ENCODE peak calls at places on chromosome 5, in four cellular contexts. One of them, this sample, is unnamed.
A peak's percentile ranks its signal among the peaks of the same experiment; 100 is the strongest.

GRCh38 chr5:181163487-181164075 is 16.2 kb downstream of the OR2V2 start:
- DNase-seq in IMR-90: no peak
- DNase-seq in neuronal stem cell: no peak
- DNase-seq in mesendoderm: peak; percentile 73
- DNase-seq in this sample: no peak

GRCh38 chr5:57117601-57118000 is 56.3 kb upstream of the GPBP1 start:
- DNase-seq in IMR-90: no peak
- DNase-seq in neuronal stem cell: no peak
- DNase-seq in mesendoderm: no peak
- DNase-seq in this sample: no peak

GRCh38 chr5:172361566-172362238 is 78.1 kb upstream of the UBTD2 start:
- DNase-seq in IMR-90: peak; percentile 100
- DNase-seq in neuronal stem cell: no peak
- DNase-seq in mesendoderm: peak; percentile 66
- DNase-seq in this sample: peak; percentile 99

GRCh38 chr5:89282038-89282831 is 399.3 kb upstream of the MEF2C start:
- DNase-seq in IMR-90: no peak
- DNase-seq in neuronal stem cell: no peak
- DNase-seq in mesendoderm: peak; percentile 65
- DNase-seq in this sample: peak; percentile 43

GRCh38 chr5:74414228-74414627 is 226.3 kb downstream of the ENC1 start:
- DNase-seq in IMR-90: no peak
- DNase-seq in neuronal stem cell: no peak
- DNase-seq in mesendoderm: no peak
- DNase-seq in this sample: no peak

GRCh38 chr5:81428446-81428845 is 34.5 kb upstream of the ACOT12 start:
- DNase-seq in IMR-90: peak; percentile 33
- DNase-seq in neuronal stem cell: no peak
- DNase-seq in mesendoderm: no peak
- DNase-seq in this sample: peak; percentile 37

GRCh38 chr5:36689225-36689624 is 82.8 kb downstream of the SLC1A3 start:
- DNase-seq in IMR-90: peak; percentile 61
- DNase-seq in neuronal stem cell: no peak
- DNase-seq in mesendoderm: no peak
- DNase-seq in this sample: peak; percentile 86

GRCh38 chr5:90888511-90889324 is 330.1 kb downstream of the ADGRV1 start:
- DNase-seq in IMR-90: peak; percentile 35
- DNase-seq in neuronal stem cell: no peak
- DNase-seq in mesendoderm: no peak
- DNase-seq in this sample: no peak

GRCh38 chr5:138944527-138945322 is 69.6 kb upstream of the LRRTM2 start:
- DNase-seq in IMR-90: no peak
- DNase-seq in neuronal stem cell: no peak
- DNase-seq in mesendoderm: no peak
- DNase-seq in this sample: no peak

GRCh38 chr5:134570886-134571285 is 45.4 kb downstream of the JADE2 start:
- DNase-seq in IMR-90: no peak
- DNase-seq in neuronal stem cell: no peak
- DNase-seq in mesendoderm: no peak
- DNase-seq in this sample: no peak

GRCh38 chr5:154858972-154859950 is 834 bp downstream of the CNOT8 start:
- DNase-seq in IMR-90: no peak
- DNase-seq in neuronal stem cell: peak; percentile 5
- DNase-seq in mesendoderm: peak; percentile 30
- DNase-seq in this sample: no peak

GRCh38 chr5:116668361-116668760 is 93.7 kb upstream of the SEMA6A start:
- DNase-seq in IMR-90: no peak
- DNase-seq in neuronal stem cell: no peak
- DNase-seq in mesendoderm: no peak
- DNase-seq in this sample: no peak

GRCh38 chr5:141881886-141882285 is 3.7 kb upstream of the PCDH1 start:
- DNase-seq in IMR-90: no peak
- DNase-seq in neuronal stem cell: no peak
- DNase-seq in mesendoderm: peak; percentile 80
- DNase-seq in this sample: no peak

GRCh38 chr5:141878771-141879759 is 855 bp upstream of the PCDH1 start:
- DNase-seq in IMR-90: peak; percentile 80
- DNase-seq in neuronal stem cell: peak; percentile 98
- DNase-seq in mesendoderm: peak; percentile 94
- DNase-seq in this sample: peak; percentile 96

GRCh38 chr5:141878186-141878770 is at the start of gene PCDH1:
- DNase-seq in IMR-90: peak; percentile 14
- DNase-seq in neuronal stem cell: no peak
- DNase-seq in mesendoderm: peak; percentile 61
- DNase-seq in this sample: peak; percentile 41

GRCh38 chr5:141880961-141881801 is 3.0 kb upstream of the PCDH1 start:
- DNase-seq in IMR-90: no peak
- DNase-seq in neuronal stem cell: no peak
- DNase-seq in mesendoderm: peak; percentile 66
- DNase-seq in this sample: no peak

DNA sequence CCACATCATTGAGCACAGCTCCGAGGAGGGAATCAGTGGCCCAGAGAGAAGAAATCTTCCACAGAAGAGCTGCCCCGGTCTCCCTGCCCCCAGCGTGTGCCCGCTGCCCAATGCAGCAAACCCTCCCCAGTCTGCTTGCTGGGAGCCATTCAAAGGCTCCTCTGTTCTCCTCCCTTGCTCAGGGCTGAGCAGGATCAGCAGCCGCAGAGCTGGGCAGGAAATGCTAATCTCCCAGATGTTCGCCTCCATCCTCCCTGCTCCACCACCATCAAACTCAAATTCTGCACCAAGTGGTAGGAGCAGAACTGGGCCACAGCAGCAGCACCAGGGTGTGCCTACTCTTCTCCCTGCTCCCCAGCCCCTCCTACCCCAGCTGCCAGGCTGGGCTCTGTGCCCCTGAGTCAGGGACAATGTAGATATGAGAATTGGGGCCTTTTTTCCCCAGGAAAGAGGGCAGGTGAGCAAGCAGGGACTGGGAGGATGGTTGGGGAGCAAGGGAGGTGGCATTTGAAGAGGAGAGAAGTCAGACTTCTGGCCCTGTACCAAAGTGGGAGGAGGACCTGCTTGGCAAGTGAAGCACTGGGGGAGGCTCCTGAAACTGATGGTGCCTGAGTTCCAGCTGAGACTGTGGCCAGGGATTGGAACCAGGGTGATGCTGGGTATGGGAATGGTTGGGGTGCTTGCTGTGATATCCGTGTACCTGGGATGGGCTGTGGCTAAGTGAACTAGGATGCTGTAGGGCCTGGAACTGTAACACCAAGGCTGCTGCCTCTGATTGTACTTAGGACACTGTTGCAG is 1.9 kb upstream of the PCDH1 start:
- DNase-seq in IMR-90: no peak
- DNase-seq in neuronal stem cell: no peak
- DNase-seq in mesendoderm: no peak
- DNase-seq in this sample: no peak
- H2AK5ac ChIP-seq in IMR-90: no peak overlapping the region
- H2AK5ac ChIP-seq in neuronal stem cell: peak overlapping the region; percentile 53
- H2AK5ac ChIP-seq in mesendoderm: no peak overlapping the region
- H2AK5ac ChIP-seq in this sample: no peak overlapping the region

DNA sequence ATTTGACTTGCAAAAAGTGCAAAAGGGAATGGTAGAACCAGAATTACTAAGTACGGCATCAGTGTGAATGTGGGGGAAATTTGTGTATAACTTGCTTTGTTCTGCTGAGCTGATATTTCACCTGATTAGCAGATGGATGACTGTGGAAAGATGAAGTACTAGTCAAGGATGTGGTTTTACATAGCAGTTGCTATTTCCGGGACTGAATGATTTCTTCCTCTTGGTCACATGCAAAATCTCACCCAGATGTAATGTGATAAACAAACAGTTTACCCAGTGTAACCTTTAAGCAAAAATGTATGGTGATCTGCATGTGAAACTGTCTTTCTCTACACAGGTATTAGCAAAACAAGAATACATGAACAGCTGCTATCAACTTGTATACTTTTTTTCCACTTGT is 46.1 kb downstream of the DCP2 start:
- DNase-seq in IMR-90: peak; percentile 37
- DNase-seq in neuronal stem cell: no peak
- DNase-seq in mesendoderm: no peak
- DNase-seq in this sample: no peak
- H3K4me3 ChIP-seq in IMR-90: no peak overlapping the region
- H3K4me3 ChIP-seq in neuronal stem cell: no peak overlapping the region
- H3K4me3 ChIP-seq in mesendoderm: no peak overlapping the region
- H3K4me3 ChIP-seq in this sample: no peak overlapping the region

DNA sequence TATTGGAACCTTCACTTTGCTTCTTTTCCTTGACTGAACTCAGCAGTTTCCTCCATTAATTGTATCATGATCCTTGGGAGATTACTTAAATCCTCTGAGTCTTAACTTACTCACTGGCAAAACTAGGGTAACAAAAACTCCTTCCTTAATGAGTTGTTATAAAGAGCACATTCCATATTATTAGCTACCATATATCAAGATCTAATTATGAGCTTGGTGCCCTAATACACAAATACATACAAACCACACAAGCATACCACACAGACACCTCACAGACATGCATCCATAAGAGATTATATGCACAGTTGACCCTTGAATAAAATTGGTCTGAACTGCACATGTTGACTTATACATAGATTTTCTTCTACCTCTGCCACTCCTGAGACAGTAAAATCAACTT is 2.5 kb upstream of the SPINK7 start:
- DNase-seq in IMR-90: no peak
- DNase-seq in neuronal stem cell: no peak
- DNase-seq in mesendoderm: no peak
- DNase-seq in this sample: no peak
- H3K27me3 ChIP-seq in IMR-90: no peaks in the 10 kb centered on the region
- H3K27me3 ChIP-seq in neuronal stem cell: no peaks in the 10 kb centered on the region
- H3K27me3 ChIP-seq in mesendoderm: no peaks in the 10 kb centered on the region
- H3K27me3 ChIP-seq in this sample: no peaks in the 10 kb centered on the region

GRCh38 chr5:179696605-179697004 is 2.2 kb upstream of the CANX start:
- DNase-seq in IMR-90: no peak
- DNase-seq in neuronal stem cell: no peak
- DNase-seq in mesendoderm: no peak
- DNase-seq in this sample: no peak
- H2AK5ac ChIP-seq in IMR-90: no peak overlapping the region
- H2AK5ac ChIP-seq in neuronal stem cell: no peak overlapping the region
- H2AK5ac ChIP-seq in mesendoderm: no peak overlapping the region
- H2AK5ac ChIP-seq in this sample: no peak overlapping the region

DNA sequence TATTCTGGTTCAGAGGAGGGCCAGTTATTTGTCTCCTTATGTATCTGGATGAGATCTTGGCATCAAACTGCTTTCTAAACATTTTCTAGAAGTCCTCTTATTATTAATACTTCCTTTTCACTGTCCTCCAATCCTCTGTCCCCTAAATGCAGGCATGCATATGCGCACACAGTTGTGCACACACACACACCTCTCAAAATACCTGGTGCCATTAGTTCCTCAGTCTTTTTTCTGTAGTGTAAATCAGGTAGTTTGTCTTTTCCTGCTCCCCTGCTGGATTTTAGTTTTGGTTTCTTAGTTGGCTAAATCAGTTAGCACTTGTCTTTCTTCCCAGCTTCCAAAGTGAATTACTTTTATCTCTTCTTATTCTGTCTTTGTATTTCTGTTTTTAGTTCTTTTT is 55.8 kb upstream of the LRRC70 start:
- DNase-seq in IMR-90: no peak
- DNase-seq in neuronal stem cell: no peak
- DNase-seq in mesendoderm: no peak
- DNase-seq in this sample: no peak
- H3K4me3 ChIP-seq in IMR-90: no peak overlapping the region
- H3K4me3 ChIP-seq in neuronal stem cell: no peak overlapping the region
- H3K4me3 ChIP-seq in mesendoderm: no peak overlapping the region
- H3K4me3 ChIP-seq in this sample: no peak overlapping the region

GRCh38 chr5:141411575-141411974 is 1.2 kb upstream of the PCDHGA10 start:
- DNase-seq in IMR-90: no peak
- DNase-seq in neuronal stem cell: no peak
- DNase-seq in mesendoderm: no peak
- DNase-seq in this sample: no peak

GRCh38 chr5:141412853-141413539 is at the start of gene PCDHGA10:
- DNase-seq in IMR-90: peak; percentile 80
- DNase-seq in neuronal stem cell: peak; percentile 18
- DNase-seq in mesendoderm: peak; percentile 87
- DNase-seq in this sample: peak; percentile 84

GRCh38 chr5:141419074-141419880 is 1.6 kb upstream of the PCDHGA11 start:
- DNase-seq in IMR-90: no peak
- DNase-seq in neuronal stem cell: no peak
- DNase-seq in mesendoderm: no peak
- DNase-seq in this sample: no peak

GRCh38 chr5:141409598-141410306 is 1.9 kb downstream of the PCDHGB6 start:
- DNase-seq in IMR-90: no peak
- DNase-seq in neuronal stem cell: no peak
- DNase-seq in mesendoderm: no peak
- DNase-seq in this sample: no peak

DNA sequence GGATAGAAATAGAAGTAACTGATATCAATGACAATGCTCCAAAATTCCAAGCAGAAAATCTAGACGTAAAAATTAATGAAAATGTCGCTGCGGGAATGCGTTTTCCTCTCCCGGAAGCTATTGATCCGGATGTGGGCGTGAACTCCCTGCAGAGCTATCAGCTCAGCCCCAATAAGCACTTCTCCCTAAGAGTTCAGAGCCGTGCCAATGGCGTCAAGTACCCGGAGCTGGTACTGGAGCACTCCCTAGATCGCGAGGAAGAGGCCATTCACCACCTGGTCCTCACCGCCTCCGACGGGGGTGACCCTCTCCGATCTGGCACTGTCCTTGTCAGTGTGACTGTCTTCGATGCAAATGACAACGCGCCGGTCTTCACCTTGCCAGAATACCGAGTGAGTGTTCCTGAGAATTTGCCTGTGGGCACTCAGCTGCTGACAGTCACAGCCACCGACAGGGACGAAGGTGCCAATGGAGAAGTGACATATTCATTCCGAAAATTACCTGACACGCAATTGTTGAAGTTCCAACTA is 818 bp downstream of the PCDHGA10 start:
- DNase-seq in IMR-90: no peak
- DNase-seq in neuronal stem cell: no peak
- DNase-seq in mesendoderm: peak; percentile 48
- DNase-seq in this sample: no peak
- H3K27me3 ChIP-seq in IMR-90: no peaks in the 10 kb centered on the region
- H3K27me3 ChIP-seq in neuronal stem cell: no peaks in the 10 kb centered on the region
- H3K27me3 ChIP-seq in mesendoderm: no peaks in the 10 kb centered on the region
- H3K27me3 ChIP-seq in this sample: no peaks in the 10 kb centered on the region

DNA sequence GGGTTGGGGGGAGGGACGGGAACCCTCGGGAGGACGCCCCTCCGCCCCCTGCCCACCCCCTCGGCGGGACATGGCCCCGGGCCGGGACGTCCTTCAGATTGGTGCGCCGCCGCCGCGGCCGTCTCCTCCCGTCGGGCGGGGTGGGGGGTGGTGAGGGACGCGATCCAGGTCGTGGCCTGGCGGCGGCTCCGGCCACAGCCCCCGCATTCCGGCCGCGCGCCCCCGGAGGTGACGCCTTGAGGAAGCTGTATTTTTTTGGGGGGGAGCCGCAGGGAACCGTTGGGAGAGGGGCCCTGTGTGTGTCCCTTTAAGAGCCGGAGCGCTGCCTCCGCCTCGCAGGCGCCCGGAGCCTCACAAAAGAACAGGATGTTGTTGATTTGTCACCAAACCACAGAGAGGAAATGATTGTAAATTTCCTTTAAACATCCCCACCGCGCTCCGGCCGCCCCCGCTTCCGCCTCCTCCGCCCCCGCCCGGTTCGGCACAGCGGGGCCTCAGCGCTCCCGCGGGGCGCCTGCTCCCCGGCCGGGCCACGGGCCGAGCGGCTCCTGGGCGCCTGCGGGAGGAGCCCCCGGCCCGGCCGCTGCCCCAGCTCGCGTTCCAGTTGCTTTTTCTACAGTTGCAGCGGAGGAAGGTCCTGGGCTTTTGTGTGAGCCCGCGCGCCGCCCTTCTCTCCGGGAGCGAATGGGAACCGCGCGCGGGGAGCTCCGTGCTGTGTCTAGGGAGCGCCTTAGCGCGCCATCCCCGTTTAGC is 32.1 kb upstream of the SPRY4 start:
- DNase-seq in IMR-90: peak; percentile 92
- DNase-seq in neuronal stem cell: peak; percentile 69
- DNase-seq in mesendoderm: peak; percentile 98
- DNase-seq in this sample: peak; percentile 56
- H2AK5ac ChIP-seq in IMR-90: peak overlapping the region; percentile 99
- H2AK5ac ChIP-seq in neuronal stem cell: peak overlapping the region; percentile 9
- H2AK5ac ChIP-seq in mesendoderm: peak overlapping the region; percentile 6
- H2AK5ac ChIP-seq in this sample: no peak overlapping the region

This sample was measured in trophoblast cell.